ENCODE peak calls at places on chromosomes 5 and 9, in four cellular contexts. L is K562, T is HepG2, O is GM12878. I is an unnamed sample.

GRCh38 chr9:98117984-98118639 is 910 bp downstream of the TRIM14 start:
- DNase-seq in L (peak), T (peak), O (no peak), I (no peak)

GRCh38 chr9:94919376-94920098 is 193.0 kb downstream of the AOPEP start:
- DNase-seq in L (peak), T (no peak), O (no peak), I (no peak)

GRCh38 chr5:170216262-170216864 is 16.4 kb upstream of the C5orf58 start:
- DNase-seq in L (peak), T (peak), O (no peak), I (no peak)

GRCh38 chr9:36964791-36965190 is 69.3 kb downstream of the PAX5 start:
- DNase-seq in L (no peak), T (no peak), O (no peak), I (no peak)

GRCh38 chr9:131391504-131391903 is 2.4 kb upstream of the PRRC2B start:
- DNase-seq in L (peak), T (no peak), O (no peak), I (no peak)

GRCh38 chr5:150206076-150206779 is 16.4 kb downstream of the SLC6A7 start:
- DNase-seq in L (no peak), T (no peak), O (no peak), I (no peak)

GRCh38 chr5:124274949-124275348 is 471.5 kb downstream of the ZNF608 start:
- DNase-seq in L (no peak), T (no peak), O (no peak), I (no peak)

GRCh38 chr5:10355071-10355889 is 1.8 kb downstream of the MARCHF6 start:
- DNase-seq in L (no peak), T (no peak), O (no peak), I (no peak)

GRCh38 chr5:55927861-55928655 is 66.7 kb downstream of the IL6ST start:
- DNase-seq in L (no peak), T (peak), O (no peak), I (peak)

GRCh38 chr9:101791938-101792337 is 53.5 kb upstream of the GRIN3A start:
- DNase-seq in L (peak), T (peak), O (no peak), I (peak)

GRCh38 chr5:139809331-139809810 is 13.8 kb downstream of the PSD2 start:
- DNase-seq in L (no peak), T (no peak), O (no peak), I (no peak)

GRCh38 chr5:145697251-145698016 is 137.7 kb downstream of the PRELID2 start:
- DNase-seq in L (peak), T (peak), O (no peak), I (no peak)

GRCh38 chr9:102398205-102398604 is 596.9 kb upstream of the CYLC2 start:
- DNase-seq in L (no peak), T (no peak), O (no peak), I (no peak)

GRCh38 chr5:3924990-3925389 is 329.4 kb downstream of the IRX1 start:
- DNase-seq in L (no peak), T (no peak), O (no peak), I (no peak)

GRCh38 chr9:92140754-92141143 is 25.5 kb upstream of the SPTLC1 start:
- DNase-seq in L (no peak), T (no peak), O (no peak), I (no peak)

GRCh38 chr5:73373814-73374510 is 74.6 kb downstream of the FOXD1 start:
- DNase-seq in L (no peak), T (no peak), O (no peak), I (no peak)

GRCh38 chr5:13831236-13831810 is 113.2 kb downstream of the DNAH5 start:
- DNase-seq in L (no peak), T (no peak), O (no peak), I (no peak)

GRCh38 chr5:157167219-157167621 is 1.2 kb upstream of the GARIN3 start:
- DNase-seq in L (no peak), T (no peak), O (peak), I (no peak)

GRCh38 chr5:148991606-148992005 is 71.3 kb downstream of the SH3TC2 start:
- DNase-seq in L (no peak), T (no peak), O (no peak), I (no peak)

GRCh38 chr5:82222597-82223574 is 55.3 kb downstream of the RPS23 start:
- DNase-seq in L (no peak), T (no peak), O (no peak), I (no peak)

GRCh38 chr9:124500796-124501611 is 6.2 kb downstream of the NR5A1 start:
- DNase-seq in L (no peak), T (no peak), O (no peak), I (no peak)

GRCh38 chr9:108643756-108644510 is 211.9 kb downstream of the ACTL7B start:
- DNase-seq in L (no peak), T (no peak), O (no peak), I (no peak)

GRCh38 chr9:75962186-75963036 is 71.9 kb downstream of the PCSK5 start:
- DNase-seq in L (no peak), T (no peak), O (no peak), I (no peak)

GRCh38 chr9:115849679-115850412 is 303.7 kb upstream of the PAPPA start:
- DNase-seq in L (no peak), T (no peak), O (no peak), I (no peak)

GRCh38 chr5:76175821-76176403 is 92.7 kb downstream of the SV2C start:
- DNase-seq in L (peak), T (no peak), O (peak), I (no peak)

GRCh38 chr9:113682297-113682771 is 193.8 kb upstream of the ZNF618 start:
- DNase-seq in L (peak), T (peak), O (no peak), I (peak)

GRCh38 chr9:136279471-136279870 is 24.4 kb downstream of the CCDC187 start:
- DNase-seq in L (no peak), T (no peak), O (no peak), I (no peak)

GRCh38 chr9:98943682-98944129 is at the start of gene COL15A1:
- DNase-seq in L (peak), T (no peak), O (no peak), I (no peak)

GRCh38 chr5:33470544-33470943 is 29.8 kb downstream of the TARS1 start:
- DNase-seq in L (no peak), T (peak), O (no peak), I (no peak)

GRCh38 chr5:68396722-68397121 is 181.2 kb downstream of the PIK3R1 start:
- DNase-seq in L (no peak), T (peak), O (no peak), I (no peak)

GRCh38 chr9:21095561-21095960 is 17.8 kb upstream of the IFNB1 start:
- DNase-seq in L (no peak), T (no peak), O (no peak), I (no peak)

GRCh38 chr9:86944974-86945867 is 2.1 kb downstream of the GAS1 start:
- DNase-seq in L (no peak), T (no peak), O (no peak), I (peak)

GRCh38 chr5:37774912-37775483 is 64.8 kb downstream of the GDNF start:
- DNase-seq in L (peak), T (peak), O (peak), I (no peak)

GRCh38 chr5:172283020-172283861 is at the start of gene UBTD2:
- DNase-seq in L (peak), T (peak), O (no peak), I (peak)

GRCh38 chr5:119368238-119368630 is 12.4 kb downstream of the TNFAIP8 start:
- DNase-seq in L (no peak), T (no peak), O (peak), I (no peak)

GRCh38 chr9:79257215-79257614 is 314.6 kb upstream of the TLE4 start:
- DNase-seq in L (no peak), T (no peak), O (no peak), I (no peak)
- TF ChIP-seq BRCA1 in L (no peak), T (no peak), O (no peak), I (no peak)

GRCh38 chr5:34476941-34477565 is 179.1 kb upstream of the RAI14 start:
- DNase-seq in L (no peak), T (no peak), O (no peak), I (no peak)

GRCh38 chr5:34469971-34470370 is 186.2 kb upstream of the RAI14 start:
- DNase-seq in L (no peak), T (no peak), O (no peak), I (no peak)

GRCh38 chr5:34475249-34475966 is 180.7 kb upstream of the RAI14 start:
- DNase-seq in L (no peak), T (no peak), O (no peak), I (no peak)

GRCh38 chr5:34474573-34475021 is 181.5 kb upstream of the RAI14 start:
- DNase-seq in L (peak), T (peak), O (no peak), I (no peak)
- TF ChIP-seq BRCA1 in L (no peak), T (no peak), O (no peak), I (no peak)

DNA sequence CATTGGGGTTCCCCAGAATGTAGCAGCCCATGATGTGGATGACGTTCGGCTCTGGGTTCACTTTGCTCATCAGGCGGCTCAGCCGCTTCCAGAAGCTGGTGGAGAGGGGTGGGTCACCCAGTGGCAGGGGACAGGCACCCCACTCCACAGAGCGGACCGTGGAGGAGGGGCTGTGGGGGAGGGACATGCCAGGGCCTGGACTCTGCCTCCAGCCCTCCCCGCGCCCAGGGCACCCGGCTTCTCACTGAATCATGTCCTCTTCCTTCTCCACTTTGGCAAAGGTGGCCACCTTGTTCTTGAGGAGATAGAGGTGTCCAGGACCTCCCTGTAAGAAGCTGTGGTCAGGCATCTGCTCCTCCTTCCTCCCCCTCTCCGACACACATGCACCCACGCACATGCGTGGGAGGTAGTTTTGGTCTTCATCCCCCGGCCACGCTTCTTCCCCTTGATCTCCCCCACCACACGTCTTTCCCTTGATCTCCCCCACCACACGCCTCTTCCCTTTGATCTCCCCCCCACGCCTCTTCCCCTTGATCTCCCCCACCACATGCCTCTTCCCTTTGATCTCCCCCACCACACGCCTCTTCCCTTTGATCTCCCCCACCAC is 8.9 kb upstream of the ENTPD8 start:
- DNase-seq in L (peak), T (no peak), O (no peak), I (no peak)
- TF ChIP-seq BRCA1 in L (no peak), T (no peak), O (no peak), I (no peak)

GRCh38 chr5:109865636-109866035 is 175.9 kb downstream of the MAN2A1 start:
- DNase-seq in L (no peak), T (peak), O (no peak), I (no peak)

GRCh38 chr5:109859537-109859936 is 169.8 kb downstream of the MAN2A1 start:
- DNase-seq in L (no peak), T (no peak), O (no peak), I (no peak)

GRCh38 chr5:109866051-109866450 is 176.3 kb downstream of the MAN2A1 start:
- DNase-seq in L (no peak), T (no peak), O (no peak), I (no peak)

GRCh38 chr5:109862301-109862700 is 172.6 kb downstream of the MAN2A1 start:
- DNase-seq in L (no peak), T (no peak), O (no peak), I (no peak)

DNA sequence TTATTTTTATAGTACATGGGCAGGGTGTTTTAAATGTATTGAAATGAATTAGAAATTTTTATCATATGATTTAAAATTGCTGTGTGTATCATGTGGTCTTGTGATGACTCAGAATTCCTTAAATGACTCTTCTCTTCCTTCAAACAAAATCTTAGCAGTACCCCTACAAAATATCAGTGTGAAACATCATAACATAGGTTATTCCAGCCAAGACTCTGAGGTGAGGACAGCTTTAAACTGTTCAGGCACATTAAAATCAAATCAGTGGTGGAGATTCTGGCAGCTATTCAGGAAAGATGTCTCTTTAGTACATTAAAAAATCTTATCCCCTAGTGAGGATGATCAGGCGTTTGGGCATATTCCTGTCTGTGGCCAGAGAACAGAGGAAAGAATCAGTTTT is 174.0 kb downstream of the MAN2A1 start:
- DNase-seq in L (no peak), T (no peak), O (no peak), I (no peak)
- TF ChIP-seq BRCA1 in L (no peak), T (no peak), O (no peak), I (no peak)

GRCh38 chr5:169079697-169080096 is 221.2 kb downstream of the SLIT3 start:
- DNase-seq in L (no peak), T (no peak), O (no peak), I (no peak)
- TF ChIP-seq BRCA1 in L (no peak), T (no peak), O (no peak), I (no peak)

DNA sequence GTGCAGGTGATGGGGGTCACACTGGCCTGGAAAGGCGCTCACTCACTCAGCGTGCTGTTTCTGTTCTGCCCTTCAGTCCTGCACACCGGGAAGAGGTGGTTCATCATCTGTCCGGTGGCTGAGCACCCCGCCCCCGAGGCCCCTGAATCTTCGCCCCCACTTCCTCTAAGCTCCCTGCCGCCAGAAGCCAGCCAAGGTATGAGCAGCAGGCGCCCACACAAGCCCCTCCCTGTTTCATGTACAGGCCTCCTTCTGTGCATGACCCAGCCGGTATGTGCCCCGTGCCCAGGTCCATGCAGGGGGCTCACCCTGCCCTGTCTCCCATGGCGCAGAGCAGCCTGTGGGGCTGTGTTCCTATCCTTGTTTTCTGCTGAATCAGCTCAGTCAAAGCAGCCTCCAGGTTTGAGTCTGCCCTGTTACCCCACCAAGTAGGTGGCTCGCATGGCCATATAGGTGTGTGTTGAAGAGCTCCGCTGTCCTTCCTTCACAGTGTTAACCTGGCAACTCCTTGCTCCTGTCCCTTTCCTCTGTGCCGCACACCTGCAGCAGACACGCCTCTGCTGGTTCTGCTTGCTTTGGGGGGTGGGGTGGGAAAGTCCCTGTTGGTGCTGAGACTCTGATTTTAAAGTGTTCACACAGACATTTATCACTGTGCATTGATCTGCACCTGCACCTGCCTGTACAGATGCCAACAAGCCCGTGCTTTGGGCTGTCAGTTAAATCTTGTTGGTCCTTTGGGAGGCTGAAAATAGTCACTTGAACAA is 84.8 kb downstream of the WNK2 start:
- DNase-seq in L (no peak), T (no peak), O (no peak), I (no peak)
- TF ChIP-seq BRCA1 in L (no peak), T (no peak), O (no peak), I (no peak)

DNA sequence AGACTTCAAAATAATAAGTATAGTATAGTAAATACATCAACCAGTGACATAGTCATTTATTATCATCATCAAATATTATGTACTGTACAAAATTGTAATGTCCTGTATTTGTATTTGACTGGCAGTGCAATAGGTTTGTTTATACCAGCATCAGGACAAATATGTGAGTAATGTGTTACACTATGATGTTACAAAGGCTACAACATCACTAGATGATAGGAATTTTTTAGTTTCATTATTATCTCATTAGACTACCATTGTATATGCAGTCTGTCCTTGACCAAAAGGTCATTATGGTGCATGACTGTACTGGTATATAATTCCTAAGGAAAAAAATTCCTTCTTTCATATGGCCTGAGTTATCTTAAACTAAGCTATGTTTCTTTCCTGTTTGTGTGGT is 63.6 kb upstream of the VCAN start:
- DNase-seq in L (no peak), T (no peak), O (no peak), I (no peak)
- TF ChIP-seq BRCA1 in L (no peak), T (no peak), O (no peak), I (no peak)

GRCh38 chr5:96703985-96704384 is 41.8 kb downstream of the CAST start:
- DNase-seq in L (no peak), T (no peak), O (no peak), I (no peak)

GRCh38 chr5:96703384-96703910 is 41.3 kb downstream of the CAST start:
- DNase-seq in L (no peak), T (peak), O (no peak), I (no peak)

GRCh38 chr5:96702503-96703383 is 40.6 kb downstream of the CAST start:
- DNase-seq in L (peak), T (peak), O (no peak), I (no peak)

DNA sequence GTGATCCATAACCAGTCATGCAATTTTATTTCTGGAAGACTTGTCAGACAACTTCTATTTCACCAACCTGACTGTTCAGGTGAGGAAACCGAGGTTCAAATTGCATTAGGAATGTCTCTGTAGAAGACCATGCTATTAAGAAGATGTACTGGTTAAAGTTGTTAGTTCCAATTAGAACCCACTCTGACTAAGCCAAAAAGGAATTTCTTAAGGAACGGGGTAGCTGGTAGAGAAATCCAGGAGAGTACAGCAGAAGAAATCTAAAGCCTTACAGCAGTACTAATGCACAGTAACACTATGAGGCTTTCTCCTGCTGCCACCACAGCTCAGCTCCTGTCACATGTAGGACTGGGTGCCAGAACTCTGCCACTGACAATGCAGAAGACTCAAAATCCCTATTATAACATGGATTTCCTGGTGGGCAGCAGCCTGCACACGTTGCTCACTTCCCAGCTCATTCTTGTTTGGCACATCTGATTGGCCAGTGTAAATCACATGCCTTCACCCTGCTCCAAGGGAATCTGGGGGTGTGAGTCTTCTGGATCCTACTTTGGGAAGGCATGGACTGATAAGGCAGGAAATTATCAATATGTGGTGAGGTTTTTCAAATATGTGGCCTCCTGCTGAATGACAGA is 37.1 kb downstream of the CAST start:
- DNase-seq in L (peak), T (no peak), O (no peak), I (no peak)
- TF ChIP-seq BRCA1 in L (no peak), T (no peak), O (no peak), I (no peak)

DNA sequence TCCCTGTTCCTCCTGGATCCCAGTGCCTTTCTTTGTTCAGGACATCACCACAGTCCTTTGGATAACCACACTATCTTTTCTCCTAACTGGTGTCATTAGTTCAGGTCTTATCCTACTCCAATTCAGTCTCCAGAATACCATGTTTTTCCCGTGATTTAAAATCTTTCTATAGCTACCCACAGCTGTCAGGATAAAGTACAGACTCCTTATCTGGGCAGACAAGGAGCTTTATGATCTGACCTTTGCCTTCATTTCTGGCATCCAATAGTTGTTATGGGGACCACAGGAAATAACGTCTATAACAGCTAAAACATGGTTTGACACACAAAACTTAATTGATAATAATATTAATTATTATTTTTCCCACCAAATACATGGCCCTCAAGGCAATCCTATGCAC is 125.6 kb downstream of the ARL15 start:
- DNase-seq in L (no peak), T (no peak), O (no peak), I (no peak)
- TF ChIP-seq BRCA1 in L (no peak), T (no peak), O (no peak), I (no peak)

I was measured in H1.